ENCODE peak calls at places on chromosome 19, in seven cellular contexts. One of them, this sample, is unnamed.

GRCh38 chr19:7679017-7679720 is 1.5 kb upstream of the TRAPPC5 start:
- DNase-seq in heart right ventricle: no peak
- DNase-seq in heart left ventricle: no peak
- DNase-seq in thyroid gland: no peak
- DNase-seq in pancreas: no peak
- DNase-seq in AG10803: no peak
- DNase-seq in tibial nerve: no peak
- DNase-seq in this sample: peak

GRCh38 chr19:45577111-45577905 is 7.3 kb downstream of the OPA3 start:
- DNase-seq in heart right ventricle: no peak
- DNase-seq in heart left ventricle: peak
- DNase-seq in thyroid gland: no peak
- DNase-seq in pancreas: peak
- DNase-seq in AG10803: peak
- DNase-seq in tibial nerve: no peak
- DNase-seq in this sample: peak

GRCh38 chr19:16328824-16329482 is 4.3 kb downstream of the KLF2 start:
- DNase-seq in heart right ventricle: no peak
- DNase-seq in heart left ventricle: peak
- DNase-seq in thyroid gland: no peak
- DNase-seq in pancreas: no peak
- DNase-seq in AG10803: peak
- DNase-seq in tibial nerve: no peak
- DNase-seq in this sample: no peak

GRCh38 chr19:18608102-18608804 is 1.7 kb upstream of the CRLF1 start:
- DNase-seq in heart right ventricle: no peak
- DNase-seq in heart left ventricle: no peak
- DNase-seq in thyroid gland: no peak
- DNase-seq in pancreas: no peak
- DNase-seq in AG10803: no peak
- DNase-seq in tibial nerve: no peak
- DNase-seq in this sample: no peak

GRCh38 chr19:13881231-13881691 is 4.3 kb downstream of the NANOS3 start:
- DNase-seq in heart right ventricle: no peak
- DNase-seq in heart left ventricle: no peak
- DNase-seq in thyroid gland: no peak
- DNase-seq in pancreas: no peak
- DNase-seq in AG10803: no peak
- DNase-seq in tibial nerve: no peak
- DNase-seq in this sample: no peak

GRCh38 chr19:56837004-56837403 is 3.5 kb downstream of the PEG3 start:
- DNase-seq in heart right ventricle: no peak
- DNase-seq in heart left ventricle: no peak
- DNase-seq in thyroid gland: peak
- DNase-seq in pancreas: peak
- DNase-seq in AG10803: no peak
- DNase-seq in tibial nerve: no peak
- DNase-seq in this sample: no peak

GRCh38 chr19:19637186-19637522 is 6.3 kb downstream of the GMIP start:
- DNase-seq in heart right ventricle: no peak
- DNase-seq in heart left ventricle: no peak
- DNase-seq in thyroid gland: no peak
- DNase-seq in pancreas: no peak
- DNase-seq in AG10803: no peak
- DNase-seq in tibial nerve: no peak
- DNase-seq in this sample: no peak

GRCh38 chr19:11256189-11256588 is 6.1 kb downstream of the DOCK6 start:
- DNase-seq in heart right ventricle: peak
- DNase-seq in heart left ventricle: peak
- DNase-seq in thyroid gland: no peak
- DNase-seq in pancreas: no peak
- DNase-seq in AG10803: peak
- DNase-seq in tibial nerve: no peak
- DNase-seq in this sample: no peak

GRCh38 chr19:14968247-14968646 is 11.4 kb downstream of the SLC1A6 start:
- DNase-seq in heart right ventricle: no peak
- DNase-seq in heart left ventricle: no peak
- DNase-seq in thyroid gland: no peak
- DNase-seq in pancreas: no peak
- DNase-seq in AG10803: no peak
- DNase-seq in tibial nerve: no peak
- DNase-seq in this sample: no peak

GRCh38 chr19:17513801-17514200 is 2.4 kb downstream of the PGLS start:
- DNase-seq in heart right ventricle: no peak
- DNase-seq in heart left ventricle: no peak
- DNase-seq in thyroid gland: no peak
- DNase-seq in pancreas: no peak
- DNase-seq in AG10803: peak
- DNase-seq in tibial nerve: no peak
- DNase-seq in this sample: no peak

GRCh38 chr19:788821-789472 is 8.3 kb upstream of the PTBP1 start:
- DNase-seq in heart right ventricle: no peak
- DNase-seq in heart left ventricle: no peak
- DNase-seq in thyroid gland: peak
- DNase-seq in pancreas: no peak
- DNase-seq in AG10803: peak
- DNase-seq in tibial nerve: no peak
- DNase-seq in this sample: no peak
- TF ChIP-seq CTCF in heart right ventricle: no peak
- TF ChIP-seq CTCF in heart left ventricle: no peak
- TF ChIP-seq CTCF in thyroid gland: no peak
- TF ChIP-seq CTCF in pancreas: no peak
- TF ChIP-seq CTCF in AG10803: no peak
- TF ChIP-seq CTCF in tibial nerve: no peak
- TF ChIP-seq CTCF in this sample: no peak

GRCh38 chr19:53868091-53868891 is 608 bp downstream of the MYADM start:
- DNase-seq in heart right ventricle: peak
- DNase-seq in heart left ventricle: peak
- DNase-seq in thyroid gland: peak
- DNase-seq in pancreas: peak
- DNase-seq in AG10803: peak
- DNase-seq in tibial nerve: no peak
- DNase-seq in this sample: peak
- TF ChIP-seq CTCF in heart right ventricle: no peak
- TF ChIP-seq CTCF in heart left ventricle: no peak
- TF ChIP-seq CTCF in thyroid gland: no peak
- TF ChIP-seq CTCF in pancreas: no peak
- TF ChIP-seq CTCF in AG10803: no peak
- TF ChIP-seq CTCF in tibial nerve: no peak
- TF ChIP-seq CTCF in this sample: no peak

DNA sequence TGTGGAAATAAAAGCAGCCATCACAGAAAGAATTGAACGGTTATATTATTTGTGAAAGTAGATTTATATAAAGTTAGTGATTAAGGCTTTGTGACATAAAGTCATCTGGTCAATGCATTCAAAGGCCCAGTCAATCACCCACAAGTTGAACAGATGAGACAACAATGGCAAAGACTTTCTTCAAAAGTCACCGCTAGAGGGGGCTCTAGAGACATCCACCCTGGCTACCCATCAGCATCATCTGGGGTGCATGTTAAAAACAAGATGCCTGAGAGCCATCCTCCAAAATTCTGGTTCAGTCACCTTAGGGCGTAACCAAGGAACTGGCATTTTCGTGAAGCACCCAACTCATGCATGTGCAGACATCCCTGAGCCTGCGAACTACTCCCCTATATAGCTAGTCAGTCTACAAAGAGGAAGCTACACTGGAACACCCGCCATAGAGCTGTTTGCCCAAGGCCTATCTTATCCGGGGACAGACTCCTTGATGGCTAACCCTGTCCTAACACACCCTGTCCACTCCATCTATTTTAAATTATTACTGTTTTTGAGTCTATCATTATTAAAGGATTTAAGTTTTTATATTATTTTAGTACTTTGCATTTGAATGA is 970.5 kb downstream of the UQCRFS1 start:
- DNase-seq in heart right ventricle: peak
- DNase-seq in heart left ventricle: no peak
- DNase-seq in thyroid gland: peak
- DNase-seq in pancreas: no peak
- DNase-seq in AG10803: peak
- DNase-seq in tibial nerve: peak
- DNase-seq in this sample: peak
- TF ChIP-seq CTCF in heart right ventricle: peak
- TF ChIP-seq CTCF in heart left ventricle: peak
- TF ChIP-seq CTCF in thyroid gland: no peak
- TF ChIP-seq CTCF in pancreas: peak
- TF ChIP-seq CTCF in AG10803: peak
- TF ChIP-seq CTCF in tibial nerve: peak
- TF ChIP-seq CTCF in this sample: no peak

GRCh38 chr19:772043-772442 is 21.1 kb downstream of the MISP start:
- DNase-seq in heart right ventricle: no peak
- DNase-seq in heart left ventricle: no peak
- DNase-seq in thyroid gland: no peak
- DNase-seq in pancreas: no peak
- DNase-seq in AG10803: no peak
- DNase-seq in tibial nerve: no peak
- DNase-seq in this sample: no peak

GRCh38 chr19:769610-770009 is 18.7 kb downstream of the MISP start:
- DNase-seq in heart right ventricle: no peak
- DNase-seq in heart left ventricle: no peak
- DNase-seq in thyroid gland: no peak
- DNase-seq in pancreas: no peak
- DNase-seq in AG10803: no peak
- DNase-seq in tibial nerve: no peak
- DNase-seq in this sample: no peak

GRCh38 chr19:772730-773436 is 22.0 kb downstream of the MISP start:
- DNase-seq in heart right ventricle: no peak
- DNase-seq in heart left ventricle: no peak
- DNase-seq in thyroid gland: peak
- DNase-seq in pancreas: peak
- DNase-seq in AG10803: no peak
- DNase-seq in tibial nerve: no peak
- DNase-seq in this sample: no peak

GRCh38 chr19:768424-768823 is 17.5 kb downstream of the MISP start:
- DNase-seq in heart right ventricle: no peak
- DNase-seq in heart left ventricle: no peak
- DNase-seq in thyroid gland: peak
- DNase-seq in pancreas: no peak
- DNase-seq in AG10803: peak
- DNase-seq in tibial nerve: no peak
- DNase-seq in this sample: no peak

GRCh38 chr19:771332-771785 is 20.4 kb downstream of the MISP start:
- DNase-seq in heart right ventricle: no peak
- DNase-seq in heart left ventricle: no peak
- DNase-seq in thyroid gland: no peak
- DNase-seq in pancreas: peak
- DNase-seq in AG10803: peak
- DNase-seq in tibial nerve: no peak
- DNase-seq in this sample: peak
- TF ChIP-seq CTCF in heart right ventricle: peak
- TF ChIP-seq CTCF in heart left ventricle: peak
- TF ChIP-seq CTCF in thyroid gland: no peak
- TF ChIP-seq CTCF in pancreas: no peak
- TF ChIP-seq CTCF in AG10803: peak
- TF ChIP-seq CTCF in tibial nerve: peak
- TF ChIP-seq CTCF in this sample: no peak

DNA sequence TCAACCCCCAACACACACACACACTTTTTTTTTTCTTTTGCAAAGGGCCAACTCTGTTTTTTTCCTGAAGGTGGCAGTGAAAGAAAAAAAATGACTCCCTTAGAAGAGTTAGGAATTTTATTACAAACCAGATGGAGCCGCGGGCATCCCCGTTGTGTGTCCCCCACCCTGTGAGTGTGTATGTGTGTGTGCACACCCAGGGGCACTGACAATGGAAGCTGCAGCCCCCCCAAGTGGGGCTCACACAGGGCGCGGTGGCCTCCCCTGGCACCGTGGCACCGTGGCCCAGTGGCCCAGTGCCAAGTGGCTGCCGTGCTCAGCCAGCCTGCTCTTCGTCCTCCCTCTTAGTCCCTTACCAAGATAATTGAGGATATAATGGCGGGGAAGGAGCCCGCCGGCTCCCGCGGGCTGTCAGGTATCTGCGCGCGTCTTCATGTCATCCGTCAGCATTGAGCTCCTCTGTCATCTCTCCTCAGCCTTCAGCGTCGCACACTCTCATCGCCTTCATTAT is 314.1 kb downstream of the ZNF536 start:
- DNase-seq in heart right ventricle: no peak
- DNase-seq in heart left ventricle: no peak
- DNase-seq in thyroid gland: no peak
- DNase-seq in pancreas: no peak
- DNase-seq in AG10803: peak
- DNase-seq in tibial nerve: no peak
- DNase-seq in this sample: no peak
- TF ChIP-seq CTCF in heart right ventricle: no peak
- TF ChIP-seq CTCF in heart left ventricle: no peak
- TF ChIP-seq CTCF in thyroid gland: no peak
- TF ChIP-seq CTCF in pancreas: no peak
- TF ChIP-seq CTCF in AG10803: peak
- TF ChIP-seq CTCF in tibial nerve: peak
- TF ChIP-seq CTCF in this sample: no peak

DNA sequence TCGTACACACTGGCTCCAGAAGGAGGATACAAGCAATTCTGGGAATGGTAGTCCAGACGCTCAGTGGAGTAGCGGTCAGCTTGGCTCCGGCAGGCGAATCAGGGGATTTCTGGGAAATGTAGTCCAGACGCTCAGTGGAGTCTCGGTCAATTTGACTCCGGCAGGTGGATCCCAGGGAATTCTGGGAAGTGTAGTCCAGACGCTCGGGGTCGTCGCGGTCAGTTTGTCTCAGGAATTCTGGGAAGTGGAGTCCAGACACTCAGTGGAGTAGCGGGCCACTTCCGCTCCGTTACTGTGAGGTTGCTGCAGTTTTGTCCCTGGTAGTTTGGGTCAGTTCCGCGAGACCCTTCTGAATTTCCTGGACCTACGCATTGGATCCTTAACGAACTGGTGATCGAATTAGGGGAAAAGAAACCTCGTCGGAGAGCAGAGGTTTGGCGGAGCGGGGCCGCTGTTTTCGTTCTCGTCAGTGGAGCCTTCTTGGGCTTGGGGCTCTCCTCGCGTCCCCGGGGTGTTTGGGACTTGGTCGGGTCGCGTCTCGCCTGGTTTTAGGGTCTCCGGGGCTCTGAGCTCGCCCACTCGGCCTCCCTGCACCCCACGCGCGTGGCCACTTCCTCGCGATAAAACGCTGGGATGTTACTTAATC is at the start of gene ZNF225:
- DNase-seq in heart right ventricle: peak
- DNase-seq in heart left ventricle: peak
- DNase-seq in thyroid gland: peak
- DNase-seq in pancreas: peak
- DNase-seq in AG10803: peak
- DNase-seq in tibial nerve: peak
- DNase-seq in this sample: peak
- TF ChIP-seq CTCF in heart right ventricle: no peak
- TF ChIP-seq CTCF in heart left ventricle: no peak
- TF ChIP-seq CTCF in thyroid gland: no peak
- TF ChIP-seq CTCF in pancreas: no peak
- TF ChIP-seq CTCF in AG10803: peak
- TF ChIP-seq CTCF in tibial nerve: no peak
- TF ChIP-seq CTCF in this sample: no peak

This sample was measured in Calu3.